ENCODE peak calls at places on chromosomes 13 and 19, in seven cellular contexts. I is CD4-positive, alpha-beta T cell; T is RWPE1; C is IMR-90; O is nephron progenitor cell; P is AG04450; E is PC-9. X is an unnamed sample.

GRCh38 chr19:35882074-35882832 is 13.9 kb downstream of the APLP1 start:
- DNase-seq in I (no peak), T (peak), C (peak), O (no peak), P (peak), E (peak), X (peak)

GRCh38 chr19:46291829-46292228 is 5.0 kb upstream of the HIF3A start:
- DNase-seq in I (no peak), T (no peak), C (no peak), O (no peak), P (no peak), E (no peak), X (no peak)

GRCh38 chr19:54432144-54432738 is 16.8 kb upstream of the LENG8 start:
- DNase-seq in I (no peak), T (peak), C (no peak), O (no peak), P (no peak), E (peak), X (no peak)

GRCh38 chr13:38538412-38538811 is 148.5 kb upstream of the FREM2 start:
- DNase-seq in I (no peak), T (no peak), C (no peak), O (peak), P (no peak), E (no peak), X (no peak)

GRCh38 chr19:56131651-56132050 is 9.4 kb upstream of the ZNF444 start:
- DNase-seq in I (no peak), T (no peak), C (no peak), O (no peak), P (no peak), E (no peak), X (no peak)

GRCh38 chr13:71865858-71866172 is 1.2 kb downstream of the DACH1 start:
- DNase-seq in I (no peak), T (no peak), C (no peak), O (no peak), P (no peak), E (no peak), X (no peak)

GRCh38 chr13:45207319-45207718 is 6.5 kb upstream of the KCTD4 start:
- DNase-seq in I (no peak), T (no peak), C (no peak), O (no peak), P (no peak), E (no peak), X (no peak)

GRCh38 chr13:21638319-21639282 is 32.3 kb upstream of the FGF9 start:
- DNase-seq in I (peak), T (peak), C (peak), O (peak), P (no peak), E (peak), X (peak)

GRCh38 chr13:111372651-111373425 is 52.4 kb downstream of the TEX29 start:
- DNase-seq in I (no peak), T (no peak), C (no peak), O (no peak), P (no peak), E (no peak), X (no peak)

GRCh38 chr19:43300876-43301765 is 31.8 kb upstream of the PSG9 start:
- DNase-seq in I (no peak), T (no peak), C (no peak), O (no peak), P (no peak), E (peak), X (no peak)

GRCh38 chr19:38164526-38164925 is 59.5 kb downstream of the DPF1 start:
- DNase-seq in I (no peak), T (no peak), C (no peak), O (no peak), P (no peak), E (no peak), X (no peak)

GRCh38 chr19:13260883-13261653 is 110.9 kb downstream of the IER2 start:
- DNase-seq in I (no peak), T (peak), C (peak), O (no peak), P (peak), E (peak), X (peak)

GRCh38 chr13:105316731-105317130 is 1218.7 kb downstream of the EFNB2 start:
- DNase-seq in I (no peak), T (no peak), C (no peak), O (no peak), P (no peak), E (no peak), X (no peak)

GRCh38 chr13:114071991-114072390 is 60.4 kb downstream of the RASA3 start:
- DNase-seq in I (no peak), T (no peak), C (no peak), O (no peak), P (no peak), E (no peak), X (no peak)

GRCh38 chr13:43911871-43912270 is 32.2 kb downstream of the LACC1 start:
- DNase-seq in I (no peak), T (no peak), C (no peak), O (no peak), P (no peak), E (no peak), X (no peak)

GRCh38 chr13:98978280-98978679 is 416 bp upstream of the DOCK9 start:
- DNase-seq in I (no peak), T (peak), C (peak), O (no peak), P (peak), E (peak), X (peak)

GRCh38 chr13:109720758-109721184 is 65.6 kb downstream of the IRS2 start:
- DNase-seq in I (no peak), T (no peak), C (no peak), O (no peak), P (no peak), E (no peak), X (no peak)

GRCh38 chr19:10036601-10037071 is 23.4 kb downstream of the RDH8 start:
- DNase-seq in I (no peak), T (no peak), C (no peak), O (no peak), P (no peak), E (no peak), X (no peak)

GRCh38 chr19:6376512-6377193 is 920 bp upstream of the PSPN start:
- DNase-seq in I (no peak), T (no peak), C (no peak), O (no peak), P (no peak), E (no peak), X (no peak)

GRCh38 chr13:65656740-65657329 is 1573.3 kb downstream of the PCDH9 start:
- DNase-seq in I (no peak), T (peak), C (peak), O (no peak), P (no peak), E (no peak), X (peak)

GRCh38 chr13:61128850-61129645 is 286.6 kb downstream of the PCDH20 start:
- DNase-seq in I (no peak), T (no peak), C (no peak), O (no peak), P (no peak), E (no peak), X (no peak)

GRCh38 chr13:112688560-112689497 is 1.0 kb upstream of the ATP11A start:
- DNase-seq in I (peak), T (no peak), C (no peak), O (no peak), P (no peak), E (no peak), X (peak)

GRCh38 chr13:102028846-102029245 is 373.0 kb downstream of the FGF14 start:
- DNase-seq in I (no peak), T (no peak), C (no peak), O (no peak), P (no peak), E (no peak), X (no peak)

GRCh38 chr13:50244913-50245574 is 229.8 kb downstream of the KCNRG start:
- DNase-seq in I (no peak), T (peak), C (peak), O (no peak), P (peak), E (peak), X (peak)

GRCh38 chr13:60974296-60974695 is 441.4 kb downstream of the PCDH20 start:
- DNase-seq in I (no peak), T (no peak), C (no peak), O (no peak), P (no peak), E (no peak), X (no peak)

GRCh38 chr13:44132710-44133109 is 240.9 kb upstream of the SERP2 start:
- DNase-seq in I (no peak), T (no peak), C (peak), O (no peak), P (no peak), E (peak), X (peak)

GRCh38 chr19:17469371-17470203 is 737 bp upstream of the SLC27A1 start:
- DNase-seq in I (peak), T (peak), C (peak), O (peak), P (peak), E (peak), X (peak)

GRCh38 chr13:45136741-45137500 is 16.6 kb downstream of the GTF2F2 start:
- DNase-seq in I (no peak), T (no peak), C (no peak), O (no peak), P (no peak), E (no peak), X (no peak)

GRCh38 chr13:110443633-110444225 is 117.8 kb downstream of the RAB20 start:
- DNase-seq in I (no peak), T (no peak), C (no peak), O (no peak), P (no peak), E (no peak), X (no peak)

GRCh38 chr19:53977991-53978731 is 13.3 kb upstream of the CACNG6 start:
- DNase-seq in I (peak), T (peak), C (peak), O (peak), P (peak), E (no peak), X (peak)

GRCh38 chr13:32883501-32883900 is 132.7 kb upstream of the KL start:
- DNase-seq in I (no peak), T (peak), C (peak), O (no peak), P (no peak), E (no peak), X (peak)

GRCh38 chr13:88456155-88456554 is 785.0 kb downstream of the SLITRK5 start:
- DNase-seq in I (no peak), T (no peak), C (no peak), O (no peak), P (no peak), E (no peak), X (no peak)

GRCh38 chr19:4064073-4064550 is 2.6 kb downstream of the ZBTB7A start:
- DNase-seq in I (no peak), T (no peak), C (peak), O (peak), P (no peak), E (no peak), X (no peak)

GRCh38 chr19:57248646-57249045 is 8.2 kb downstream of the ZNF805 start:
- DNase-seq in I (no peak), T (no peak), C (no peak), O (no peak), P (no peak), E (no peak), X (no peak)

GRCh38 chr13:98927954-98928927 is 49.6 kb downstream of the DOCK9 start:
- DNase-seq in I (no peak), T (no peak), C (peak), O (no peak), P (peak), E (no peak), X (peak)

GRCh38 chr19:48991011-48991609 is 2.0 kb downstream of the GYS1 start:
- DNase-seq in I (no peak), T (no peak), C (no peak), O (no peak), P (no peak), E (no peak), X (no peak)

GRCh38 chr13:44236370-44236769 is 137.3 kb upstream of the SERP2 start:
- DNase-seq in I (no peak), T (no peak), C (peak), O (no peak), P (peak), E (no peak), X (peak)

GRCh38 chr13:75762967-75763366 is 126.8 kb downstream of the LMO7 start:
- DNase-seq in I (no peak), T (no peak), C (no peak), O (no peak), P (no peak), E (no peak), X (no peak)

GRCh38 chr13:75762066-75762937 is 126.2 kb downstream of the LMO7 start:
- DNase-seq in I (peak), T (peak), C (peak), O (no peak), P (no peak), E (peak), X (peak)

GRCh38 chr13:75759531-75759930 is 123.4 kb downstream of the LMO7 start:
- DNase-seq in I (no peak), T (no peak), C (no peak), O (no peak), P (no peak), E (no peak), X (no peak)

GRCh38 chr13:75761373-75761772 is 125.2 kb downstream of the LMO7 start:
- DNase-seq in I (no peak), T (peak), C (no peak), O (no peak), P (no peak), E (no peak), X (peak)

DNA sequence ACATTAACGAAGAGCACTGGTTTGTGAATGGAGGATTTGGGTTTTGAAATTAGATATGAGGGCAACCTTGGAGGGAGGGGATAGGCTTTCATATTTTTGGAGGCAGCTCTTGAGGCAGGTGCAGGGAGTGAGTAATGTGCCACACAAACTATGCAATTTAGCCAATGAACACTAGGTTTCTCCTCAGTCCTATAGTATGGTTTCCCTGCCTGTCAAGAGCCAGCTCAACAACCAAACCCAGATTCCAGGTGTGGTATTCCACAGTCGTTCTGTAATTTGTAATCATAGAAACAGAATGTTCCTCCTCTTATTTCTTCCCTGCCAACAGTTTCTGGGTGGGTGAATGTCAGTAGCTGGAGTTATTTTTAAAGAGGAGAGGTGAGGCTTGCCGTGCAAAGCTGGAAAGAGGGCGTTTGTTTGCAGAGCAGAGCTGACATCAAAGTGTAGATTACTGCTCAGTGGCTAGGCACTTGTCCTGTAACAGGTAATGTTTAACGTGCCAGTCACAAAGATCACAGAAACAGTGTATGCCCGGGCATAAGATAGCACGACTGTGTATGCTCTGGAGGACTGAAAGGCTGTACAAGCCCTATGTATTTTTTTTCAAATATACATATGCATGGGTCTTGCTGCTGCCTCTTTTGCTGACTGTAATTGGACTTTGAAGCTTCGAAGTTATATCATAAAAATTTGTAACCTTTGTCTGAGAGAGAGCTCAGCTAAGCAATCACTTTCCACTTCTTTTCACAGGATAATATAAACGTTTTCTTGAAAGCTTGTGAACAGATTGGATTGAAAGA is 124.3 kb downstream of the LMO7 start:
- DNase-seq in I (no peak), T (peak), C (peak), O (no peak), P (no peak), E (peak), X (no peak)
- TF ChIP-seq CTCF in I (peak), T (no peak), C (peak), O (no peak), P (peak), E (peak), X (peak)

GRCh38 chr13:23950736-23951510 is 53.6 kb upstream of the C1QTNF9B start:
- DNase-seq in I (no peak), T (no peak), C (peak), O (no peak), P (no peak), E (no peak), X (no peak)
- TF ChIP-seq CTCF in I (no peak), T (no peak), C (no peak), O (no peak), P (peak), E (no peak), X (no peak)

GRCh38 chr19:19410553-19411550 is 5.4 kb downstream of the GATAD2A start:
- DNase-seq in I (no peak), T (no peak), C (no peak), O (no peak), P (no peak), E (no peak), X (no peak)
- TF ChIP-seq CTCF in I (no peak), T (no peak), C (no peak), O (no peak), P (no peak), E (no peak), X (no peak)

GRCh38 chr19:40521276-40521675 is 54.5 kb downstream of the SPTBN4 start:
- DNase-seq in I (no peak), T (no peak), C (peak), O (no peak), P (no peak), E (peak), X (peak)

GRCh38 chr19:40524133-40524549 is 52.5 kb upstream of the SHKBP1 start:
- DNase-seq in I (no peak), T (no peak), C (no peak), O (no peak), P (no peak), E (no peak), X (no peak)

GRCh38 chr19:40523322-40524047 is 53.2 kb upstream of the SHKBP1 start:
- DNase-seq in I (peak), T (peak), C (peak), O (peak), P (no peak), E (peak), X (peak)

GRCh38 chr19:40517248-40517647 is 50.4 kb downstream of the SPTBN4 start:
- DNase-seq in I (no peak), T (no peak), C (no peak), O (no peak), P (no peak), E (no peak), X (no peak)

GRCh38 chr19:40519352-40520322 is 52.8 kb downstream of the SPTBN4 start:
- DNase-seq in I (no peak), T (no peak), C (peak), O (peak), P (no peak), E (no peak), X (no peak)
- TF ChIP-seq CTCF in I (no peak), T (peak), C (peak), O (no peak), P (no peak), E (no peak), X (no peak)